ENCODE peak calls at places on chromosomes 3 and 15, in six cellular contexts. N, T, J, X, F and U are unnamed samples.
A peak's percentile ranks its signal among the peaks of the same experiment; 100 is the strongest.

GRCh38 chr3:35335703-35336102 is 303.6 kb upstream of the ARPP21 start:
- DNase-seq in J (no peak), F (no peak), N (no peak), T (no peak), X (no peak), U (no peak)

GRCh38 chr15:88690331-88690730 is 51.5 kb downstream of the ISG20 start:
- DNase-seq in J (no peak), F (no peak), X (no peak), N (no peak), T (no peak), U (no peak)

GRCh38 chr3:151923901-151924300 is 50.5 kb downstream of the SUCNR1 start:
- DNase-seq in T (no peak), F (no peak), N (no peak), X (no peak), J (no peak), U (no peak)

GRCh38 chr3:20340324-20340928 is 154.4 kb upstream of the SGO1 start:
- DNase-seq in N (peak; percentile 49), F (no peak), T (peak; percentile 53), X (peak; percentile 29), J (peak; percentile 38), U (peak; percentile 69)

GRCh38 chr3:10992946-10993728 is 589 bp downstream of the SLC6A1 start:
- DNase-seq in N (no peak), J (no peak), X (no peak), T (no peak), F (no peak), U (no peak)

GRCh38 chr3:173066044-173066679 is 74.9 kb downstream of the SPATA16 start:
- DNase-seq in F (no peak), J (no peak), X (no peak), T (no peak), N (peak; percentile 33), U (no peak)

GRCh38 chr3:183775781-183776180 is 49.6 kb downstream of the MAP6D1 start:
- DNase-seq in T (peak; percentile 85), N (no peak), F (no peak), J (no peak), X (no peak), U (no peak)

GRCh38 chr3:64405211-64405818 is 180.0 kb upstream of the PRICKLE2 start:
- DNase-seq in X (no peak), F (no peak), J (no peak), T (no peak), N (no peak), U (no peak)

GRCh38 chr3:4493931-4494806 is 1.0 kb downstream of the ITPR1 start:
- DNase-seq in J (peak; percentile 9), X (no peak), F (no peak), N (peak; percentile 42), T (no peak), U (no peak)

GRCh38 chr3:125045965-125046364 is 9.8 kb downstream of the HEG1 start:
- DNase-seq in N (no peak), F (no peak), T (no peak), J (no peak), X (no peak), U (no peak)

GRCh38 chr15:57031605-57032004 is 113.2 kb downstream of the TCF12 start:
- DNase-seq in J (no peak), X (no peak), T (no peak), N (peak; percentile 20), F (no peak), U (no peak)

GRCh38 chr3:177491301-177492031 is 294.2 kb upstream of the TBL1XR1 start:
- DNase-seq in N (peak; percentile 55), F (no peak), J (no peak), T (no peak), X (no peak), U (no peak)

GRCh38 chr15:50128266-50128665 is 9.2 kb upstream of the ATP8B4 start:
- DNase-seq in T (peak; percentile 59), F (peak; percentile 86), X (no peak), J (no peak), N (peak; percentile 7), U (no peak)

GRCh38 chr3:187985636-187986035 is 168.3 kb upstream of the LPP start:
- DNase-seq in N (no peak), T (no peak), X (no peak), F (no peak), J (no peak), U (no peak)

GRCh38 chr3:52396011-52396906 is 48.6 kb downstream of the SEMA3G start:
- DNase-seq in T (peak; percentile 33), N (no peak), F (no peak), X (no peak), J (no peak), U (no peak)

GRCh38 chr15:92666780-92667179 is 11.2 kb upstream of the FAM174B start:
- DNase-seq in N (no peak), J (no peak), T (peak; percentile 72), X (no peak), F (no peak), U (no peak)

GRCh38 chr3:45943207-45943846 is at the start of gene CXCR6:
- DNase-seq in F (no peak), T (no peak), X (peak; percentile 58), N (no peak), J (peak; percentile 51), U (peak; percentile 71)

GRCh38 chr3:14883226-14883625 is 64.2 kb upstream of the NR2C2 start:
- DNase-seq in T (no peak), J (no peak), F (no peak), X (no peak), N (no peak), U (peak; percentile 74)

GRCh38 chr3:40490916-40491315 is 14.0 kb downstream of the ZNF619 start:
- DNase-seq in J (no peak), X (no peak), F (no peak), T (no peak), N (no peak), U (no peak)

GRCh38 chr3:59660852-59661624 is 611.2 kb upstream of the CFAP20DC start:
- DNase-seq in F (no peak), N (no peak), J (no peak), X (no peak), T (no peak), U (no peak)

GRCh38 chr15:47726399-47726823 is 9.1 kb downstream of the SEMA6D start:
- DNase-seq in T (no peak), J (no peak), N (no peak), X (no peak), F (no peak), U (no peak)

GRCh38 chr3:130601662-130602061 is 84.7 kb downstream of the COL6A6 start:
- DNase-seq in T (no peak), J (no peak), N (no peak), X (no peak), F (no peak), U (no peak)

GRCh38 chr3:150407051-150407817 is 864 bp upstream of the TSC22D2 start:
- DNase-seq in N (peak; percentile 26), F (no peak), T (no peak), X (no peak), J (no peak), U (no peak)

GRCh38 chr15:65944404-65944803 is 75.1 kb downstream of the RAB11A start:
- DNase-seq in F (no peak), X (no peak), J (no peak), T (no peak), N (no peak), U (no peak)

GRCh38 chr15:81950841-81951414 is 94.9 kb downstream of the MEX3B start:
- DNase-seq in X (no peak), T (no peak), J (no peak), F (no peak), N (peak; percentile 9), U (no peak)

GRCh38 chr3:127150915-127151564 is 41.9 kb upstream of the PRR23E start:
- DNase-seq in F (peak; percentile 65), J (no peak), N (no peak), T (no peak), X (no peak), U (no peak)

GRCh38 chr3:172877011-172877410 is 126.5 kb downstream of the ECT2 start:
- DNase-seq in X (no peak), J (no peak), T (no peak), F (no peak), N (no peak), U (peak; percentile 21)

GRCh38 chr15:70535955-70536338 is 227.4 kb downstream of the UACA start:
- DNase-seq in T (no peak), F (peak; percentile 37), J (no peak), N (no peak), X (no peak), U (no peak)
- H3K27me3 ChIP-seq in T (peaks cover 7% of the 10 kb centered on the region), F (peaks cover 24% of the 10 kb centered on the region), J (no peaks in the 10 kb centered on the region), N (no peaks in the 10 kb centered on the region), X (no peaks in the 10 kb centered on the region), U (no peaks in the 10 kb centered on the region)

GRCh38 chr15:40091861-40092415 is 16.7 kb downstream of the BMF start:
- DNase-seq in T (no peak), F (no peak), J (no peak), X (no peak), N (no peak), U (no peak)
- H3K4me1 ChIP-seq in T (peaks cover 92% of the 10 kb centered on the region), F (peaks cover 67% of the 10 kb centered on the region), J (no peaks in the 10 kb centered on the region), X (no peaks in the 10 kb centered on the region), N (peaks cover 35% of the 10 kb centered on the region), U (no peaks in the 10 kb centered on the region)

GRCh38 chr3:128524374-128525299 is 31.6 kb upstream of the GATA2 start:
- DNase-seq in T (no peak), X (no peak), N (no peak), J (no peak), F (no peak), U (no peak)
- H3K27me3 ChIP-seq in T (peaks cover 10% of the 10 kb centered on the region), X (peaks cover 9% of the 10 kb centered on the region), N (peaks cover 7% of the 10 kb centered on the region), J (peaks cover 8% of the 10 kb centered on the region), F (peaks cover 42% of the 10 kb centered on the region), U (peaks cover 10% of the 10 kb centered on the region)

GRCh38 chr3:42511196-42511595 is 8.8 kb downstream of the VIPR1 start:
- DNase-seq in T (no peak), X (no peak), J (no peak), F (no peak), N (no peak), U (no peak)
- H3K4me1 ChIP-seq in T (no peaks in the 10 kb centered on the region), X (peaks cover 24% of the 10 kb centered on the region), J (peaks cover 12% of the 10 kb centered on the region), F (peaks cover 54% of the 10 kb centered on the region), N (no peaks in the 10 kb centered on the region), U (no peaks in the 10 kb centered on the region)

DNA sequence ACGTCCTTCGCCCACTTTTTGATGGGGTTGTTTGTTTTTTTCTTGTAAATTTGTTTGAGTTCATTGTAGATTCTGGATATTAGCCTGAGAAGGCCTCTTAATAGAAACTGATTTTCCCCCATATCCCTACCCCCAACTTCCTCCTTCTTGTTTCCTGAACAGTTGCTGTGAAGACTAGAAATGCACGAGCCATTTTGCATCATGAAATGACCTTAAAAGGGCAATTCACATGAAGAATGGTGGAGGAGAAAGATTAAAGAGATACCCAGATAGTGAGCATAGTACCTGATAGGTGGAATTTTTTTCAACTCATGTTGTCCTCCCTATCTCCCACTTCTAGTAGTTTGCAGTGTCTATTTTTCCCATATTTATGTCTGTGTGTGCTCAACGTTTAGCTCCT is 55.2 kb upstream of the KCNH8 start:
- DNase-seq in J (no peak), F (no peak), T (no peak), N (no peak), X (no peak), U (no peak)
- H3K27me3 ChIP-seq in J (no peaks in the 10 kb centered on the region), F (no peaks in the 10 kb centered on the region), T (no peaks in the 10 kb centered on the region), N (no peaks in the 10 kb centered on the region), X (no peaks in the 10 kb centered on the region), U (no peaks in the 10 kb centered on the region)